ENCODE peak calls at places on chromosomes 11 and 22, in seven cellular contexts. One of them, this sample, is unnamed.

GRCh38 chr11:67099841-67100324 is 19.2 kb upstream of the KDM2A start:
- DNase-seq in stimulated activated CD8-positive, alpha-beta memory T cell treated with anti-CD3 and anti-CD28 coated beads, Interleukin-4, amount 100 ng/mL, for 4 hours: no peak
- DNase-seq in stimulated activated CD4-positive, alpha-beta T cell treated with anti-CD3 and anti-CD28 coated beads, Interleukin-2, amount 100 ng/mL, for 48 hours: no peak
- DNase-seq in putamen: no peak
- DNase-seq in NCI-H526: no peak
- DNase-seq in T-helper 22 cell: no peak
- DNase-seq in EL: no peak
- DNase-seq in this sample: no peak

GRCh38 chr22:38504731-38505594 is 1.1 kb downstream of the DDX17 start:
- DNase-seq in T-helper 22 cell: peak
- DNase-seq in EL: peak
- DNase-seq in stimulated activated CD8-positive, alpha-beta memory T cell treated with anti-CD3 and anti-CD28 coated beads, Interleukin-4, amount 100 ng/mL, for 4 hours: no peak
- DNase-seq in stimulated activated CD4-positive, alpha-beta T cell treated with anti-CD3 and anti-CD28 coated beads, Interleukin-2, amount 100 ng/mL, for 48 hours: peak
- DNase-seq in putamen: no peak
- DNase-seq in NCI-H526: peak
- DNase-seq in this sample: peak

GRCh38 chr22:36374603-36375024 is 13.2 kb downstream of the MYH9 start:
- DNase-seq in stimulated activated CD8-positive, alpha-beta memory T cell treated with anti-CD3 and anti-CD28 coated beads, Interleukin-4, amount 100 ng/mL, for 4 hours: no peak
- DNase-seq in EL: peak
- DNase-seq in putamen: no peak
- DNase-seq in NCI-H526: no peak
- DNase-seq in T-helper 22 cell: peak
- DNase-seq in stimulated activated CD4-positive, alpha-beta T cell treated with anti-CD3 and anti-CD28 coated beads, Interleukin-2, amount 100 ng/mL, for 48 hours: no peak
- DNase-seq in this sample: peak

GRCh38 chr11:118623291-118623655 is 15.9 kb downstream of the PHLDB1 start:
- DNase-seq in T-helper 22 cell: no peak
- DNase-seq in putamen: no peak
- DNase-seq in stimulated activated CD8-positive, alpha-beta memory T cell treated with anti-CD3 and anti-CD28 coated beads, Interleukin-4, amount 100 ng/mL, for 4 hours: no peak
- DNase-seq in NCI-H526: peak
- DNase-seq in EL: peak
- DNase-seq in stimulated activated CD4-positive, alpha-beta T cell treated with anti-CD3 and anti-CD28 coated beads, Interleukin-2, amount 100 ng/mL, for 48 hours: no peak
- DNase-seq in this sample: no peak

GRCh38 chr11:64930346-64930745 is 5.3 kb downstream of the GPHA2 start:
- DNase-seq in T-helper 22 cell: no peak
- DNase-seq in stimulated activated CD4-positive, alpha-beta T cell treated with anti-CD3 and anti-CD28 coated beads, Interleukin-2, amount 100 ng/mL, for 48 hours: no peak
- DNase-seq in stimulated activated CD8-positive, alpha-beta memory T cell treated with anti-CD3 and anti-CD28 coated beads, Interleukin-4, amount 100 ng/mL, for 4 hours: no peak
- DNase-seq in EL: no peak
- DNase-seq in NCI-H526: no peak
- DNase-seq in putamen: no peak
- DNase-seq in this sample: no peak

GRCh38 chr22:23767303-23767672 is 484 bp downstream of the CHCHD10 start:
- DNase-seq in NCI-H526: no peak
- DNase-seq in stimulated activated CD4-positive, alpha-beta T cell treated with anti-CD3 and anti-CD28 coated beads, Interleukin-2, amount 100 ng/mL, for 48 hours: no peak
- DNase-seq in T-helper 22 cell: no peak
- DNase-seq in putamen: no peak
- DNase-seq in EL: no peak
- DNase-seq in stimulated activated CD8-positive, alpha-beta memory T cell treated with anti-CD3 and anti-CD28 coated beads, Interleukin-4, amount 100 ng/mL, for 4 hours: no peak
- DNase-seq in this sample: no peak

GRCh38 chr11:28730336-28730735 is 622.1 kb downstream of the METTL15 start:
- DNase-seq in EL: peak
- DNase-seq in T-helper 22 cell: no peak
- DNase-seq in stimulated activated CD4-positive, alpha-beta T cell treated with anti-CD3 and anti-CD28 coated beads, Interleukin-2, amount 100 ng/mL, for 48 hours: no peak
- DNase-seq in NCI-H526: no peak
- DNase-seq in putamen: no peak
- DNase-seq in stimulated activated CD8-positive, alpha-beta memory T cell treated with anti-CD3 and anti-CD28 coated beads, Interleukin-4, amount 100 ng/mL, for 4 hours: no peak
- DNase-seq in this sample: no peak

GRCh38 chr11:77789061-77789730 is 31.3 kb downstream of the RSF1 start:
- DNase-seq in stimulated activated CD8-positive, alpha-beta memory T cell treated with anti-CD3 and anti-CD28 coated beads, Interleukin-4, amount 100 ng/mL, for 4 hours: no peak
- DNase-seq in NCI-H526: no peak
- DNase-seq in stimulated activated CD4-positive, alpha-beta T cell treated with anti-CD3 and anti-CD28 coated beads, Interleukin-2, amount 100 ng/mL, for 48 hours: no peak
- DNase-seq in putamen: no peak
- DNase-seq in EL: no peak
- DNase-seq in T-helper 22 cell: no peak
- DNase-seq in this sample: no peak

GRCh38 chr22:40036591-40037225 is 42.0 kb downstream of the FAM83F start:
- DNase-seq in NCI-H526: peak
- DNase-seq in T-helper 22 cell: no peak
- DNase-seq in EL: peak
- DNase-seq in stimulated activated CD4-positive, alpha-beta T cell treated with anti-CD3 and anti-CD28 coated beads, Interleukin-2, amount 100 ng/mL, for 48 hours: peak
- DNase-seq in stimulated activated CD8-positive, alpha-beta memory T cell treated with anti-CD3 and anti-CD28 coated beads, Interleukin-4, amount 100 ng/mL, for 4 hours: no peak
- DNase-seq in putamen: no peak
- DNase-seq in this sample: peak

GRCh38 chr22:23915230-23915754 is 21.1 kb downstream of the MIF start:
- DNase-seq in stimulated activated CD4-positive, alpha-beta T cell treated with anti-CD3 and anti-CD28 coated beads, Interleukin-2, amount 100 ng/mL, for 48 hours: no peak
- DNase-seq in EL: no peak
- DNase-seq in putamen: no peak
- DNase-seq in T-helper 22 cell: no peak
- DNase-seq in stimulated activated CD8-positive, alpha-beta memory T cell treated with anti-CD3 and anti-CD28 coated beads, Interleukin-4, amount 100 ng/mL, for 4 hours: no peak
- DNase-seq in NCI-H526: no peak
- DNase-seq in this sample: no peak

GRCh38 chr11:97895572-97895971 is 1125.2 kb upstream of the CNTN5 start:
- DNase-seq in NCI-H526: no peak
- DNase-seq in stimulated activated CD4-positive, alpha-beta T cell treated with anti-CD3 and anti-CD28 coated beads, Interleukin-2, amount 100 ng/mL, for 48 hours: no peak
- DNase-seq in T-helper 22 cell: no peak
- DNase-seq in stimulated activated CD8-positive, alpha-beta memory T cell treated with anti-CD3 and anti-CD28 coated beads, Interleukin-4, amount 100 ng/mL, for 4 hours: no peak
- DNase-seq in EL: no peak
- DNase-seq in putamen: no peak
- DNase-seq in this sample: no peak

GRCh38 chr11:125303186-125303585 is 138.6 kb downstream of the PKNOX2 start:
- DNase-seq in stimulated activated CD8-positive, alpha-beta memory T cell treated with anti-CD3 and anti-CD28 coated beads, Interleukin-4, amount 100 ng/mL, for 4 hours: no peak
- DNase-seq in EL: peak
- DNase-seq in putamen: no peak
- DNase-seq in stimulated activated CD4-positive, alpha-beta T cell treated with anti-CD3 and anti-CD28 coated beads, Interleukin-2, amount 100 ng/mL, for 48 hours: no peak
- DNase-seq in T-helper 22 cell: no peak
- DNase-seq in NCI-H526: no peak
- DNase-seq in this sample: no peak

GRCh38 chr22:19991645-19992451 is 24.8 kb downstream of the ARVCF start:
- DNase-seq in stimulated activated CD4-positive, alpha-beta T cell treated with anti-CD3 and anti-CD28 coated beads, Interleukin-2, amount 100 ng/mL, for 48 hours: no peak
- DNase-seq in stimulated activated CD8-positive, alpha-beta memory T cell treated with anti-CD3 and anti-CD28 coated beads, Interleukin-4, amount 100 ng/mL, for 4 hours: no peak
- DNase-seq in EL: no peak
- DNase-seq in putamen: peak
- DNase-seq in NCI-H526: no peak
- DNase-seq in T-helper 22 cell: no peak
- DNase-seq in this sample: no peak

GRCh38 chr11:72072348-72072747 is 8.0 kb downstream of the NUMA1 start:
- DNase-seq in stimulated activated CD4-positive, alpha-beta T cell treated with anti-CD3 and anti-CD28 coated beads, Interleukin-2, amount 100 ng/mL, for 48 hours: no peak
- DNase-seq in stimulated activated CD8-positive, alpha-beta memory T cell treated with anti-CD3 and anti-CD28 coated beads, Interleukin-4, amount 100 ng/mL, for 4 hours: no peak
- DNase-seq in NCI-H526: no peak
- DNase-seq in T-helper 22 cell: no peak
- DNase-seq in putamen: no peak
- DNase-seq in EL: peak
- DNase-seq in this sample: peak

GRCh38 chr22:49305966-49306631 is 521.6 kb downstream of the BRD1 start:
- DNase-seq in NCI-H526: no peak
- DNase-seq in stimulated activated CD4-positive, alpha-beta T cell treated with anti-CD3 and anti-CD28 coated beads, Interleukin-2, amount 100 ng/mL, for 48 hours: no peak
- DNase-seq in EL: no peak
- DNase-seq in T-helper 22 cell: no peak
- DNase-seq in stimulated activated CD8-positive, alpha-beta memory T cell treated with anti-CD3 and anti-CD28 coated beads, Interleukin-4, amount 100 ng/mL, for 4 hours: no peak
- DNase-seq in putamen: no peak
- DNase-seq in this sample: no peak

GRCh38 chr11:95835768-95836488 is 45.6 kb downstream of the CEP57 start:
- DNase-seq in stimulated activated CD8-positive, alpha-beta memory T cell treated with anti-CD3 and anti-CD28 coated beads, Interleukin-4, amount 100 ng/mL, for 4 hours: peak
- DNase-seq in T-helper 22 cell: peak
- DNase-seq in putamen: peak
- DNase-seq in EL: peak
- DNase-seq in NCI-H526: peak
- DNase-seq in stimulated activated CD4-positive, alpha-beta T cell treated with anti-CD3 and anti-CD28 coated beads, Interleukin-2, amount 100 ng/mL, for 48 hours: peak
- DNase-seq in this sample: peak

GRCh38 chr11:27388869-27389268 is 25.9 kb upstream of the CCDC34 start:
- DNase-seq in stimulated activated CD8-positive, alpha-beta memory T cell treated with anti-CD3 and anti-CD28 coated beads, Interleukin-4, amount 100 ng/mL, for 4 hours: no peak
- DNase-seq in EL: no peak
- DNase-seq in putamen: no peak
- DNase-seq in stimulated activated CD4-positive, alpha-beta T cell treated with anti-CD3 and anti-CD28 coated beads, Interleukin-2, amount 100 ng/mL, for 48 hours: no peak
- DNase-seq in NCI-H526: no peak
- DNase-seq in T-helper 22 cell: no peak
- DNase-seq in this sample: no peak

GRCh38 chr22:35739642-35740041 is 22.0 kb downstream of the APOL5 start:
- DNase-seq in EL: peak
- DNase-seq in T-helper 22 cell: no peak
- DNase-seq in putamen: no peak
- DNase-seq in stimulated activated CD4-positive, alpha-beta T cell treated with anti-CD3 and anti-CD28 coated beads, Interleukin-2, amount 100 ng/mL, for 48 hours: no peak
- DNase-seq in stimulated activated CD8-positive, alpha-beta memory T cell treated with anti-CD3 and anti-CD28 coated beads, Interleukin-4, amount 100 ng/mL, for 4 hours: no peak
- DNase-seq in NCI-H526: no peak
- DNase-seq in this sample: peak

GRCh38 chr11:95119361-95120060 is 29.9 kb downstream of the ENDOD1 start:
- DNase-seq in T-helper 22 cell: no peak
- DNase-seq in NCI-H526: no peak
- DNase-seq in putamen: no peak
- DNase-seq in stimulated activated CD4-positive, alpha-beta T cell treated with anti-CD3 and anti-CD28 coated beads, Interleukin-2, amount 100 ng/mL, for 48 hours: no peak
- DNase-seq in EL: no peak
- DNase-seq in stimulated activated CD8-positive, alpha-beta memory T cell treated with anti-CD3 and anti-CD28 coated beads, Interleukin-4, amount 100 ng/mL, for 4 hours: no peak
- DNase-seq in this sample: no peak

GRCh38 chr11:34537636-34538035 is 24.0 kb upstream of the ELF5 start:
- DNase-seq in putamen: no peak
- DNase-seq in stimulated activated CD4-positive, alpha-beta T cell treated with anti-CD3 and anti-CD28 coated beads, Interleukin-2, amount 100 ng/mL, for 48 hours: no peak
- DNase-seq in EL: no peak
- DNase-seq in NCI-H526: no peak
- DNase-seq in T-helper 22 cell: no peak
- DNase-seq in stimulated activated CD8-positive, alpha-beta memory T cell treated with anti-CD3 and anti-CD28 coated beads, Interleukin-4, amount 100 ng/mL, for 4 hours: no peak
- DNase-seq in this sample: no peak

GRCh38 chr11:118882489-118882888 is 1.2 kb upstream of the CXCR5 start:
- DNase-seq in putamen: no peak
- DNase-seq in stimulated activated CD8-positive, alpha-beta memory T cell treated with anti-CD3 and anti-CD28 coated beads, Interleukin-4, amount 100 ng/mL, for 4 hours: no peak
- DNase-seq in NCI-H526: no peak
- DNase-seq in stimulated activated CD4-positive, alpha-beta T cell treated with anti-CD3 and anti-CD28 coated beads, Interleukin-2, amount 100 ng/mL, for 48 hours: no peak
- DNase-seq in T-helper 22 cell: no peak
- DNase-seq in EL: no peak
- DNase-seq in this sample: no peak

GRCh38 chr11:62552465-62552782 is 5.8 kb upstream of the AHNAK start:
- DNase-seq in T-helper 22 cell: no peak
- DNase-seq in putamen: no peak
- DNase-seq in stimulated activated CD4-positive, alpha-beta T cell treated with anti-CD3 and anti-CD28 coated beads, Interleukin-2, amount 100 ng/mL, for 48 hours: no peak
- DNase-seq in EL: peak
- DNase-seq in stimulated activated CD8-positive, alpha-beta memory T cell treated with anti-CD3 and anti-CD28 coated beads, Interleukin-4, amount 100 ng/mL, for 4 hours: no peak
- DNase-seq in NCI-H526: no peak
- DNase-seq in this sample: peak

GRCh38 chr11:123030517-123030916 is 31.4 kb downstream of the HSPA8 start:
- DNase-seq in T-helper 22 cell: no peak
- DNase-seq in stimulated activated CD4-positive, alpha-beta T cell treated with anti-CD3 and anti-CD28 coated beads, Interleukin-2, amount 100 ng/mL, for 48 hours: no peak
- DNase-seq in EL: no peak
- DNase-seq in NCI-H526: no peak
- DNase-seq in putamen: no peak
- DNase-seq in stimulated activated CD8-positive, alpha-beta memory T cell treated with anti-CD3 and anti-CD28 coated beads, Interleukin-4, amount 100 ng/mL, for 4 hours: no peak
- DNase-seq in this sample: no peak

GRCh38 chr11:2717561-2717960 is 17.8 kb upstream of the KCNQ1OT1 start:
- DNase-seq in stimulated activated CD8-positive, alpha-beta memory T cell treated with anti-CD3 and anti-CD28 coated beads, Interleukin-4, amount 100 ng/mL, for 4 hours: no peak
- DNase-seq in putamen: no peak
- DNase-seq in EL: no peak
- DNase-seq in T-helper 22 cell: no peak
- DNase-seq in NCI-H526: no peak
- DNase-seq in stimulated activated CD4-positive, alpha-beta T cell treated with anti-CD3 and anti-CD28 coated beads, Interleukin-2, amount 100 ng/mL, for 48 hours: no peak
- DNase-seq in this sample: no peak

GRCh38 chr11:20110908-20111669 is 49.2 kb downstream of the DBX1 start:
- DNase-seq in stimulated activated CD8-positive, alpha-beta memory T cell treated with anti-CD3 and anti-CD28 coated beads, Interleukin-4, amount 100 ng/mL, for 4 hours: no peak
- DNase-seq in stimulated activated CD4-positive, alpha-beta T cell treated with anti-CD3 and anti-CD28 coated beads, Interleukin-2, amount 100 ng/mL, for 48 hours: peak
- DNase-seq in T-helper 22 cell: no peak
- DNase-seq in NCI-H526: peak
- DNase-seq in EL: peak
- DNase-seq in putamen: no peak
- DNase-seq in this sample: peak

GRCh38 chr11:88515002-88515401 is 177.5 kb upstream of the CTSC start:
- DNase-seq in NCI-H526: no peak
- DNase-seq in stimulated activated CD8-positive, alpha-beta memory T cell treated with anti-CD3 and anti-CD28 coated beads, Interleukin-4, amount 100 ng/mL, for 4 hours: no peak
- DNase-seq in EL: no peak
- DNase-seq in putamen: no peak
- DNase-seq in stimulated activated CD4-positive, alpha-beta T cell treated with anti-CD3 and anti-CD28 coated beads, Interleukin-2, amount 100 ng/mL, for 48 hours: no peak
- DNase-seq in T-helper 22 cell: no peak
- DNase-seq in this sample: no peak

GRCh38 chr11:116046127-116046526 is 541.9 kb upstream of the CADM1 start:
- DNase-seq in T-helper 22 cell: no peak
- DNase-seq in putamen: no peak
- DNase-seq in stimulated activated CD4-positive, alpha-beta T cell treated with anti-CD3 and anti-CD28 coated beads, Interleukin-2, amount 100 ng/mL, for 48 hours: no peak
- DNase-seq in stimulated activated CD8-positive, alpha-beta memory T cell treated with anti-CD3 and anti-CD28 coated beads, Interleukin-4, amount 100 ng/mL, for 4 hours: no peak
- DNase-seq in NCI-H526: no peak
- DNase-seq in EL: no peak
- DNase-seq in this sample: no peak

GRCh38 chr11:130781906-130782305 is 134.4 kb downstream of the SNX19 start:
- DNase-seq in NCI-H526: no peak
- DNase-seq in putamen: no peak
- DNase-seq in stimulated activated CD4-positive, alpha-beta T cell treated with anti-CD3 and anti-CD28 coated beads, Interleukin-2, amount 100 ng/mL, for 48 hours: no peak
- DNase-seq in EL: peak
- DNase-seq in T-helper 22 cell: no peak
- DNase-seq in stimulated activated CD8-positive, alpha-beta memory T cell treated with anti-CD3 and anti-CD28 coated beads, Interleukin-4, amount 100 ng/mL, for 4 hours: no peak
- DNase-seq in this sample: no peak

GRCh38 chr11:1750481-1750839 is at the start of gene IFITM10:
- DNase-seq in putamen: no peak
- DNase-seq in stimulated activated CD4-positive, alpha-beta T cell treated with anti-CD3 and anti-CD28 coated beads, Interleukin-2, amount 100 ng/mL, for 48 hours: no peak
- DNase-seq in NCI-H526: no peak
- DNase-seq in T-helper 22 cell: no peak
- DNase-seq in EL: no peak
- DNase-seq in stimulated activated CD8-positive, alpha-beta memory T cell treated with anti-CD3 and anti-CD28 coated beads, Interleukin-4, amount 100 ng/mL, for 4 hours: no peak
- DNase-seq in this sample: no peak

GRCh38 chr11:46308632-46309419 is 31.4 kb downstream of the CREB3L1 start:
- DNase-seq in T-helper 22 cell: peak
- DNase-seq in stimulated activated CD8-positive, alpha-beta memory T cell treated with anti-CD3 and anti-CD28 coated beads, Interleukin-4, amount 100 ng/mL, for 4 hours: peak
- DNase-seq in EL: peak
- DNase-seq in putamen: no peak
- DNase-seq in NCI-H526: peak
- DNase-seq in stimulated activated CD4-positive, alpha-beta T cell treated with anti-CD3 and anti-CD28 coated beads, Interleukin-2, amount 100 ng/mL, for 48 hours: peak
- DNase-seq in this sample: peak

GRCh38 chr11:60363542-60364525 is 14.5 kb upstream of the MS4A7 start:
- DNase-seq in stimulated activated CD8-positive, alpha-beta memory T cell treated with anti-CD3 and anti-CD28 coated beads, Interleukin-4, amount 100 ng/mL, for 4 hours: peak
- DNase-seq in EL: peak
- DNase-seq in NCI-H526: peak
- DNase-seq in putamen: peak
- DNase-seq in stimulated activated CD4-positive, alpha-beta T cell treated with anti-CD3 and anti-CD28 coated beads, Interleukin-2, amount 100 ng/mL, for 48 hours: peak
- DNase-seq in T-helper 22 cell: peak
- DNase-seq in this sample: peak

This sample was measured in ELF-1.